ENCODE peak calls at places on chromosome 2, in six cellular contexts. Y is mesendoderm, X is kidney tubule cell, Z is sciatic nerve, L is frontal cortex, S is progenitor cell of endocrine pancreas. G is an unnamed sample.

GRCh38 chr2:187493877-187494568 is 46.0 kb upstream of the CALCRL start:
- DNase-seq in Y (no peak), X (no peak), Z (no peak), L (no peak), S (no peak), G (no peak)

GRCh38 chr2:8622199-8622911 is 59.5 kb upstream of the ID2 start:
- DNase-seq in Y (no peak), X (no peak), Z (no peak), L (no peak), S (no peak), G (no peak)

GRCh38 chr2:10188211-10188610 is 65.7 kb downstream of the RRM2 start:
- DNase-seq in Y (peak), X (peak), Z (no peak), L (no peak), S (peak), G (no peak)

GRCh38 chr2:199994296-199994695 is 38.9 kb downstream of the MAIP1 start:
- DNase-seq in Y (no peak), X (peak), Z (no peak), L (no peak), S (no peak), G (no peak)

GRCh38 chr2:8623958-8624591 is 57.8 kb upstream of the ID2 start:
- DNase-seq in Y (no peak), X (peak), Z (peak), L (no peak), S (no peak), G (no peak)

GRCh38 chr2:86223682-86224560 is 24.7 kb downstream of the MRPL35 start:
- DNase-seq in Y (no peak), X (peak), Z (no peak), L (no peak), S (no peak), G (no peak)

GRCh38 chr2:19738707-19739106 is 163.1 kb downstream of the TTC32 start:
- DNase-seq in Y (no peak), X (no peak), Z (peak), L (no peak), S (no peak), G (no peak)

GRCh38 chr2:190517468-190517867 is 17.1 kb downstream of the NEMP2 start:
- DNase-seq in Y (no peak), X (no peak), Z (no peak), L (no peak), S (no peak), G (no peak)

GRCh38 chr2:189305291-189305943 is 125.9 kb upstream of the COL5A2 start:
- DNase-seq in Y (no peak), X (peak), Z (no peak), L (no peak), S (no peak), G (no peak)

G was measured in midbrain.